ENCODE peak calls at places on chromosomes 7 and 10, in seven cellular contexts. U is DMS 273 treated with DMSO at 0.1 percent for 48 hours; J is GM13977; Z is activated CD4-positive, alpha-beta T cell treated with anti-CD3 and anti-CD28 coated beads, Interleukin-2, amount 50 U/mL, for 48 hours; V is AG09309; C is T-helper 2 cell; B is mucosa of descending colon. D is an unnamed sample.

GRCh38 chr7:94662548-94662947 is 6.6 kb upstream of the SGCE start:
- DNase-seq in Z (no peak), J (no peak), B (no peak), V (no peak), U (no peak), C (peak), D (no peak)

GRCh38 chr10:1085258-1085657 is 29.1 kb downstream of the WDR37 start:
- DNase-seq in J (no peak), C (no peak), U (no peak), Z (no peak), V (no peak), B (no peak), D (no peak)

GRCh38 chr10:43261578-43261965 is 5.3 kb downstream of the RASGEF1A start:
- DNase-seq in Z (no peak), U (no peak), J (no peak), B (no peak), V (no peak), C (no peak), D (no peak)

GRCh38 chr10:18271481-18271880 is 131.3 kb downstream of the CACNB2 start:
- DNase-seq in Z (no peak), U (no peak), J (no peak), C (no peak), V (no peak), B (no peak), D (no peak)

GRCh38 chr7:41825927-41826480 is 123.1 kb upstream of the INHBA start:
- DNase-seq in Z (no peak), U (no peak), C (no peak), B (no peak), V (no peak), J (no peak), D (peak)

GRCh38 chr7:43764807-43765491 is 6.5 kb downstream of the BLVRA start:
- DNase-seq in V (no peak), U (no peak), J (no peak), B (no peak), C (no peak), Z (no peak), D (peak)

GRCh38 chr7:43211693-43212092 is 99.2 kb downstream of the HECW1 start:
- DNase-seq in V (no peak), C (no peak), Z (no peak), B (no peak), U (no peak), J (no peak), D (peak)

GRCh38 chr7:115008465-115009114 is 86.7 kb downstream of the MDFIC start:
- DNase-seq in Z (no peak), J (no peak), B (peak), V (peak), U (no peak), C (peak), D (no peak)

GRCh38 chr7:24378871-24379608 is 95.0 kb downstream of the NPY start:
- DNase-seq in U (no peak), V (no peak), J (no peak), B (no peak), C (no peak), Z (no peak), D (peak)

GRCh38 chr7:86002858-86003257 is 640.9 kb upstream of the GRM3 start:
- DNase-seq in U (no peak), J (no peak), C (no peak), V (no peak), B (no peak), Z (no peak), D (no peak)

GRCh38 chr10:104501449-104501848 is 139.6 kb upstream of the SORCS3 start:
- DNase-seq in Z (no peak), U (no peak), B (no peak), C (no peak), V (no peak), J (no peak), D (no peak)

D was measured in kidney tubule cell.